ENCODE peak calls at places on chromosomes 12 and 14, in six cellular contexts. E, U, K, G, X and O are unnamed samples.
A peak's percentile ranks its signal among the peaks of the same experiment; 100 is the strongest.

GRCh38 chr12:50764116-50764860 is 387 bp downstream of the ATF1 start:
- DNase-seq in X (peak; percentile 69), E (no peak), G (peak; percentile 25), U (peak; percentile 91), K (peak; percentile 89), O (no peak)

GRCh38 chr12:46964496-46965098 is 114.8 kb upstream of the PCED1B start:
- DNase-seq in E (peak; percentile 24), X (no peak), K (no peak), U (no peak), G (peak; percentile 80), O (no peak)

GRCh38 chr14:89740241-89740640 is 214.3 kb downstream of the EFCAB11 start:
- DNase-seq in U (no peak), E (no peak), X (no peak), K (no peak), G (no peak), O (no peak)

GRCh38 chr12:132783917-132784531 is 22.4 kb upstream of the ANKLE2 start:
- DNase-seq in E (no peak), X (no peak), K (no peak), G (no peak), U (no peak), O (no peak)

GRCh38 chr12:14270392-14270791 is 95.1 kb upstream of the ATF7IP start:
- DNase-seq in U (no peak), G (no peak), K (no peak), E (no peak), X (no peak), O (no peak)

GRCh38 chr12:11714626-11715025 is 65.2 kb downstream of the ETV6 start:
- DNase-seq in K (no peak), U (no peak), X (no peak), E (no peak), G (no peak), O (no peak)

GRCh38 chr14:26835949-26836570 is 238.2 kb upstream of the NOVA1 start:
- DNase-seq in U (no peak), X (no peak), G (no peak), K (no peak), E (no peak), O (no peak)

GRCh38 chr12:32139064-32139421 is 32.4 kb downstream of the BICD1 start:
- DNase-seq in X (no peak), U (peak; percentile 25), E (no peak), K (peak; percentile 45), G (peak; percentile 57), O (peak; percentile 19)

DNA sequence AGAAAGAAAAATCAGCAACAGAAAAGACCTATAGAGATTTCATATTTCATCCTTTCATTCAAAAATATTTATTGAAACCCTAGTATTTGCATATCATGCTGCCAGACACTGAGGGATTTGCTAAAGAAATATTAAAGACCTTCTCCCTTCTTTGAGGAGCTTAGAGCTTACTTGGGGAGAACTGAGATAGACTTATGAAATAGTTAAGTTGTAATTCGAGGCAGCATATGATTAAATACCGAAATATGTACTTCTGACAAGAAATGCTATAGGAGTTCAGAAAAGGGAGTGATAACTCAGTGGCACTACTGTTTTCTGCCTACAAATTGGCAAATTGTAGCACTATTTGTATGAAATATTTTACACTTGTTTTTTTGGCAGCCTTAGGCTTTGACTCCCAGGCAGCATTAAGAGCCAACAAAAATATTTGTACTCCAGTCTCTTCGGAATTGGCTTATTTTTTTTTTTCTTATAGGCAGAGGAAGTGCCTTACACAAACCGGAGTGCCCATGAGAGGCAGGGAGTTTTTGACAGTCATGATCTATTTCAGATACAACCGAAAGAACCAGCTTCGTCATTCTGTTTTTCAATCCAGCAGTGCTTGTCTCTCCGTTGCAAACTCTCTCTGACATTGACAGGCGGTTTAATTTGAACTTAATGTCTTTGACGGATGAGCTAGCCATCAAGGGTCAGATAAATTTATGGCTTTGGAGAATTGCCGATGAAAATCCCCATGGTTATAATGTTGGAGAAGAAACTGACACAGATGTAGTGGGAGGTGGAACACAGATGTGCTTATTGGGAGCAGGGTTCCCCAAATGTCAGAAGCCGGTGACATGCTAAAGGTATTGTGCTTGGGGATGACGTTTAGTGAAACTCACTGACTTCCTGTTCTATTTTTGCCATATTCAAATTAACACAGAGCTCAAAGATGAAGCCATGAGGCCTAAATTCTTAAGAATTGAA is 59.4 kb downstream of the PLXNC1 start:
- DNase-seq in K (peak; percentile 53), U (peak; percentile 30), X (no peak), E (no peak), G (peak; percentile 28), O (no peak)
- H3K4me3 ChIP-seq in K (peak overlapping the region; percentile 58), U (peak overlapping the region; percentile 52), X (peak overlapping the region; percentile 24), E (no peak overlapping the region), G (no peak overlapping the region), O (no peak overlapping the region)

DNA sequence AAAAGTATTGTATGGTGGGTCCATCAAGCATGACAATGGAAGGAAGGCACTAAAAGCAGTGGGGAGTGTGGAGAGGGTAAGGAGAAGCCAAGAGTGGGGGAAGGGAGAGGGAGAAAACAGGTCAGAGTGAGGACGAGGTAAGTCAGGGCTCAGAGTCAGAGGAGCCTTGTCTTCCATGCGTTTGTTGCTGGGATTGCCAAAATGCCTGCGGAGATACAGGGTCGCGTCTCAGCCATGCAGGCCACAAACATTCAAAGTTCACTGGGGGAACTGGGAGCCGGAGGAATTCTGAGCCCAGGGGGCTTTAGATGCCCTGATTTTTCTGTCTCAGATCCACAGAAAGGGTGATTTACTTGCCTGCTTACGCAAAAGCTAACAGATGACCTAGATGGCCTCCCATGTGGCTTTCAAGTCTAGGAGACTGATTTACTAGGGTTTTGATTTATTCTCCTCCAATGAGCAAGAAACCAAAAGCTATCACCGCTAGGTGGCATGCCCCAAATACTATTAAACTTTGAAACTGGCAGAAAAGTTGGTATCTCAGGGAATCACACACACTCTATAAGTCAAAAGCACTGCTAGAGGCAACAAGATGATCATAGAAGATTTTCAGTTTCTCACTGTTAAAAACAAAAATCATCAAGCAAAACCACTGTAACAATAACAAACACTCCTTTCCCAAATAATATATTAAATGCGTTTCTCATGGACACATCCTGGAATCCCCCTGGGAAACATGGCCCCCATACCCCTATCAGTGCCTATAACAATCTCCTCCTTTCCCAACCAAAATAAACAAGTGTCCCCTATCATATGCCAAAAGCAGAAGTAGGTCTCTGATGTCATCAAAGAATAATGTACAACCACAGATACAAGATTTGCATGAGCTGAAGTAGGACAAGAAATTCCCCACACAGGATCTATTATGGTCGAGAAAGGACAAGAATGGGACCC is 26.6 kb upstream of the MDM1 start:
- DNase-seq in X (no peak), K (peak; percentile 80), E (peak; percentile 73), U (peak; percentile 71), G (peak; percentile 91), O (peak; percentile 90)
- H3K4me3 ChIP-seq in X (no peak overlapping the region), K (no peak overlapping the region), E (no peak overlapping the region), U (no peak overlapping the region), G (no peak overlapping the region), O (no peak overlapping the region)

GRCh38 chr14:74963705-74964271 is 8.4 kb upstream of the PGF start:
- DNase-seq in K (no peak), G (peak; percentile 39), U (no peak), X (no peak), E (no peak), O (no peak)
- H3K4me3 ChIP-seq in K (no peak overlapping the region), G (no peak overlapping the region), U (no peak overlapping the region), X (no peak overlapping the region), E (no peak overlapping the region), O (no peak overlapping the region)

GRCh38 chr12:105109465-105110212 is 2.1 kb downstream of the WASHC4 start:
- DNase-seq in G (peak; percentile 26), U (no peak), X (no peak), K (no peak), E (no peak), O (no peak)

GRCh38 chr12:105107497-105108371 is at the start of gene WASHC4:
- DNase-seq in U (peak; percentile 91), K (peak; percentile 90), X (peak; percentile 97), E (peak; percentile 60), G (peak; percentile 80), O (peak; percentile 75)

GRCh38 chr12:105107176-105107496 is 395 bp upstream of the WASHC4 start:
- DNase-seq in U (no peak), E (no peak), G (peak; percentile 67), X (no peak), K (no peak), O (peak; percentile 18)

GRCh38 chr12:105113094-105113493 is 5.6 kb downstream of the WASHC4 start:
- DNase-seq in U (no peak), G (no peak), E (no peak), X (no peak), K (no peak), O (no peak)

GRCh38 chr12:105110851-105111250 is 3.3 kb downstream of the WASHC4 start:
- DNase-seq in X (no peak), K (no peak), E (no peak), G (no peak), U (no peak), O (no peak)
- H3K4me3 ChIP-seq in X (no peak overlapping the region), K (no peak overlapping the region), E (no peak overlapping the region), G (no peak overlapping the region), U (no peak overlapping the region), O (no peak overlapping the region)

DNA sequence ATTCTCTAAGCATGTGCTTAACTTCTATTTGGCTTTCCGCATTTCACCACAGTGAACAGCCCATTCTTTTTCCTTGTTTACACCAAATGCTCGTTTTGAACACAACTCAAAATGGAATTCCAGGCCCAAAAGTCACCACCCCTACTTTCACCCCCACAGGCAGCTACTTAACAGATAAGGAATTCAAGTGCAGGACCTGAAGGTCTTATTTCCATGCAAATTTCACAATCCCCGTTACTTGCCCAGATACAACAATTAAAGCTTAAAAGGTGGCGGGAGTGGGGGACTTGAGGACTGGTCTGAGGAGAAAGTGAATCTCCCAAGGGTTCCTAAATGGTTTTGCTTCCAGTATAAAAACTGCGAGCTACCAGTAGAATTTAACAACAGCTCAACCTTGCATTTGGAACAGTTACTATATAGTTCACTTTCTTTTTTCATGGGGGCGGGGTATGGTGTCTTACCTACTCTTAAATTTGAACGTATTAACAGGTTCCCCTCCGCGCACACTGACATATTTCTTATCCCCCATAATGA is 3.7 kb downstream of the USP44 start:
- DNase-seq in X (no peak), U (peak; percentile 19), E (no peak), K (peak; percentile 51), G (peak; percentile 78), O (no peak)
- H3K4me3 ChIP-seq in X (peak overlapping the region; percentile 71), U (peak overlapping the region; percentile 62), E (peak overlapping the region; percentile 67), K (peak overlapping the region; percentile 75), G (peak overlapping the region; percentile 65), O (peak overlapping the region; percentile 85)

GRCh38 chr12:122072031-122072970 is 6.3 kb upstream of the MLXIP start:
- DNase-seq in X (no peak), K (no peak), U (no peak), G (peak; percentile 95), E (peak; percentile 84), O (no peak)
- H3K4me3 ChIP-seq in X (no peak overlapping the region), K (no peak overlapping the region), U (no peak overlapping the region), G (no peak overlapping the region), E (peak overlapping the region; percentile 4), O (no peak overlapping the region)

DNA sequence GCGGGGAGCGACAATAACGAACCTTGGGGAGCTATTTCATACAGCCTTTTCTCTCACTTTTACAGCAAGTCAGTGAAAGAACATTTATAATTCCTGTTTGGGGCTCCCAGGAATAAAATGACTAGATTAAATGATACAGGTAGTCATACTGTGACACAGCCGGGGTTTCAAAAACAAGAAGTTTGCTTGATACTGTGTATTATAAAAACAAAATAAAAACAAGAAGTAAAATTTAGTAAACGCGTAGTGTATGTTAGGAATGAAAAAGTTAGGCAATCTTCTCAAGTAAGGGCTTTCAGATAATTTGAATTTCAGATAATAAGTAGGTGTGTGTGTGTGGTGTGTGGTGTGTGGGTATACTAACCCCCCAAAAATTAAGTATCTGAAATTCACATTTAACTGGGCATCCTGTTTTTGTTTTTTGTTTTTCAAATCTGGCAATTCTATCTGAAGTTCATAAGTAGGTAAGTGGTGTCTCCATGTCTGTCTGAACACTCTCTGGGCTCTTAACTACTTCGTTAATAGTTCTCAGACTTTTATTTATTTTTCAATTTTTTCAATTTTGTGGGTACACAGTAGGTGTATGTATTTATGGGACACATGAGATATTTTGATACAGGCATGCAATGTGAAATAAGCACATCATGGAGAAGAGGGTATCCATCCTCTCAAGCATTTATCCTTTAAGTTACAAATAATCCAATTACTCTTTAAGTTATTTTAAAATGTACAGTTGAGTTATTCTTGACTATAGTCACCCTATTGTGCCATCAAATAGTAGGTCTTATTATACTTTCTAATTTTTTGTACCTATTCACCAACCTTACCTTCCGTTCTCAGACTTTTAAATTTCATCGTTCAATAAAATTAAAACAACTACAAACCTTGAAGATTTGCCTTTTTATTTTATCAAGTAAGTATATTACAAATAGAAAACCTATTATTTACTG is 649 bp upstream of the DCTN2 start:
- DNase-seq in G (no peak), U (no peak), E (no peak), X (no peak), K (no peak), O (no peak)
- H3K4me3 ChIP-seq in G (peak overlapping the region; percentile 4), U (peak overlapping the region; percentile 78), E (peak overlapping the region; percentile 94), X (peak overlapping the region; percentile 74), K (peak overlapping the region; percentile 74), O (peak overlapping the region; percentile 87)